ENCODE peak calls at places on chromosomes 1 and 21, in ten cellular contexts. O, Z, X, K, B, S, R, L, H and C are unnamed samples.

GRCh38 chr21:41627428-41627827 is 119.5 kb upstream of the TMPRSS2 start:
- DNase-seq in O (peak), Z (no peak), X (no peak), K (no peak), B (no peak), S (no peak), R (no peak), L (no peak), H (no peak), C (no peak)

GRCh38 chr1:162551969-162552683 is 9.4 kb upstream of the UAP1 start:
- DNase-seq in O (no peak), Z (no peak), X (no peak), K (no peak), B (no peak), S (no peak), R (no peak), L (no peak), H (no peak), C (no peak)

GRCh38 chr1:1203561-1204424 is 2.6 kb downstream of the TNFRSF18 start:
- DNase-seq in O (no peak), Z (peak), X (no peak), K (no peak), B (no peak), S (no peak), R (no peak), L (no peak), H (peak), C (no peak)

GRCh38 chr1:78687914-78688313 is 38.3 kb downstream of the IFI44 start:
- DNase-seq in O (peak), Z (no peak), X (no peak), K (no peak), B (peak), S (no peak), R (no peak), L (no peak), H (no peak), C (no peak)

GRCh38 chr1:7670334-7671145 is 100.6 kb upstream of the VAMP3 start:
- DNase-seq in O (no peak), Z (no peak), X (no peak), K (no peak), B (no peak), S (peak), R (no peak), L (peak), H (peak), C (no peak)

GRCh38 chr1:67053535-67053784 is 488 bp downstream of the SLC35D1 start:
- DNase-seq in O (no peak), Z (no peak), X (no peak), K (peak), B (no peak), S (peak), R (peak), L (peak), H (peak), C (peak)

GRCh38 chr1:89262643-89263042 is 10.0 kb downstream of the GBP5 start:
- DNase-seq in O (peak), Z (no peak), X (no peak), K (no peak), B (peak), S (no peak), R (no peak), L (no peak), H (no peak), C (no peak)

GRCh38 chr1:4486408-4487120 is 167.8 kb upstream of the AJAP1 start:
- DNase-seq in O (no peak), Z (no peak), X (no peak), K (no peak), B (no peak), S (no peak), R (no peak), L (no peak), H (no peak), C (no peak)

GRCh38 chr21:31137951-31138350 is 99.7 kb upstream of the KRTAP19-8 start:
- DNase-seq in O (no peak), Z (no peak), X (no peak), K (no peak), B (no peak), S (no peak), R (no peak), L (no peak), H (no peak), C (no peak)

GRCh38 chr1:238652346-238652968 is 733.9 kb upstream of the CHRM3 start:
- DNase-seq in O (peak), Z (no peak), X (no peak), K (no peak), B (no peak), S (no peak), R (no peak), L (no peak), H (no peak), C (no peak)

GRCh38 chr1:96292141-96292540 is 429.4 kb upstream of the PTBP2 start:
- DNase-seq in O (peak), Z (no peak), X (no peak), K (no peak), B (no peak), S (no peak), R (no peak), L (no peak), H (no peak), C (no peak)

GRCh38 chr1:218775476-218776170 is 398.1 kb upstream of the LYPLAL1 start:
- DNase-seq in O (no peak), Z (no peak), X (peak), K (no peak), B (no peak), S (peak), R (no peak), L (no peak), H (no peak), C (no peak)

GRCh38 chr1:172885411-172885810 is 165.3 kb downstream of the TNFSF18 start:
- DNase-seq in O (no peak), Z (no peak), X (no peak), K (no peak), B (no peak), S (no peak), R (no peak), L (no peak), H (no peak), C (no peak)

GRCh38 chr1:116067564-116067887 is 43.7 kb upstream of the MAB21L3 start:
- DNase-seq in O (peak), Z (no peak), X (no peak), K (no peak), B (no peak), S (no peak), R (peak), L (no peak), H (no peak), C (no peak)

GRCh38 chr1:205443585-205444299 is 12.1 kb downstream of the BLACAT1 start:
- DNase-seq in O (no peak), Z (no peak), X (no peak), K (no peak), B (no peak), S (no peak), R (peak), L (no peak), H (no peak), C (no peak)

GRCh38 chr1:227197064-227197463 is 121.2 kb downstream of the CDC42BPA start:
- DNase-seq in O (no peak), Z (no peak), X (no peak), K (no peak), B (no peak), S (no peak), R (no peak), L (no peak), H (no peak), C (no peak)

GRCh38 chr1:12405325-12406217 is 175.7 kb downstream of the VPS13D start:
- DNase-seq in O (peak), Z (no peak), X (no peak), K (peak), B (peak), S (peak), R (peak), L (peak), H (no peak), C (no peak)

GRCh38 chr1:2206813-2207488 is 12.4 kb upstream of the FAAP20 start:
- DNase-seq in O (no peak), Z (no peak), X (peak), K (no peak), B (no peak), S (no peak), R (peak), L (no peak), H (no peak), C (no peak)

GRCh38 chr21:33552999-33553598 is 10.3 kb downstream of the SON start:
- DNase-seq in O (no peak), Z (no peak), X (no peak), K (no peak), B (no peak), S (no peak), R (no peak), L (no peak), H (no peak), C (no peak)

GRCh38 chr1:112637257-112638108 is 17.9 kb downstream of the CAPZA1 start:
- DNase-seq in O (peak), Z (no peak), X (no peak), K (peak), B (no peak), S (no peak), R (no peak), L (no peak), H (no peak), C (no peak)

GRCh38 chr1:29490204-29490934 is 254.0 kb downstream of the PTPRU start:
- DNase-seq in O (no peak), Z (no peak), X (peak), K (no peak), B (no peak), S (no peak), R (peak), L (peak), H (peak), C (no peak)

DNA sequence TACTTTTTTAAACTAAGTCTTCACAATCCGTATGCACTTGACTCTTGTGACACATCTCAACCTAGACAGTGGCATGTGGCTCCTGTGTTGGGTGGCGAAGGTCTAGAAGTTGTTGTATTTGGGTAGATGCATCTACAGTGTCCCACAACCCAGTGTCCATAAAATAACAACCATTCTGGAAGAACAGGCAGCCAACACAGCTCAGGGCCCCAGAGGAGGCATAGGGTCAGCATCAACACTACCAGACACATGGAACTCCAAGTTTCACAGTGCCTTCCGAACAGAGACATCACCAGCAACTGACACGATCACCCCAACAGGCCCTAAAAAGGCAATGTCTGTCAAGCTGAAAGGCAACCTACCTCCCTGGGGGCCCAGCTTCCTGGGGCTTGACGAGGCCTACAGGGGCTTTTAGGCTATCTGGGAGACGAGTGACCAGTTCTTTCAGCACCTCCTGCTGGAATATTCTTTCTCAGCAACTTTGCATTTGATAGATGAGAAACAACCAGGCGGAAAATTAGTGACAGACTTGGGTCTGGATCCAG is 5.6 kb downstream of the SH3BP5L start:
- DNase-seq in O (no peak), Z (no peak), X (no peak), K (no peak), B (no peak), S (no peak), R (peak), L (no peak), H (no peak), C (no peak)
- H3K27ac ChIP-seq in O (no peak), Z (no peak), X (no peak), K (no peak), B (no peak), S (no peak), R (no peak), L (peak), H (no peak), C (no peak)

GRCh38 chr1:23915470-23915869 is 2.3 kb upstream of the CNR2 start:
- DNase-seq in O (no peak), Z (no peak), X (no peak), K (no peak), B (no peak), S (no peak), R (no peak), L (no peak), H (no peak), C (no peak)
- TF ChIP-seq CTCF in O (no peak), Z (no peak), X (no peak), K (no peak), B (no peak), S (no peak), R (no peak), L (no peak), H (no peak), C (no peak)

GRCh38 chr1:213065800-213066199 is 14.8 kb downstream of the RPS6KC1 start:
- DNase-seq in O (no peak), Z (no peak), X (no peak), K (no peak), B (no peak), S (no peak), R (no peak), L (no peak), H (no peak), C (no peak)
- H3K27ac ChIP-seq in O (no peak), Z (no peak), X (no peak), K (no peak), B (no peak), S (no peak), R (no peak), L (peak), H (no peak), C (no peak)

GRCh38 chr21:43929217-43929971 is 64.4 kb downstream of the AGPAT3 start:
- DNase-seq in O (no peak), Z (no peak), X (no peak), K (no peak), B (no peak), S (no peak), R (no peak), L (no peak), H (peak), C (no peak)
- TF ChIP-seq CTCF in O (no peak), Z (no peak), X (no peak), K (no peak), B (no peak), S (no peak), R (no peak), L (no peak), H (no peak), C (no peak)

GRCh38 chr21:29260461-29260860 is 38.3 kb upstream of the BACH1 start:
- DNase-seq in O (no peak), Z (no peak), X (no peak), K (no peak), B (no peak), S (no peak), R (no peak), L (no peak), H (no peak), C (no peak)
- H3K27ac ChIP-seq in O (no peak), Z (no peak), X (no peak), K (no peak), B (no peak), S (no peak), R (no peak), L (no peak), H (no peak), C (no peak)

GRCh38 chr1:206706298-206706791 is 21.6 kb downstream of the MAPKAPK2 start:
- DNase-seq in O (peak), Z (no peak), X (peak), K (no peak), B (no peak), S (peak), R (peak), L (peak), H (no peak), C (no peak)
- TF ChIP-seq CTCF in O (no peak), Z (no peak), X (no peak), K (no peak), B (no peak), S (no peak), R (no peak), L (no peak), H (no peak), C (no peak)

GRCh38 chr1:220767312-220768126 is 19.2 kb upstream of the MTARC1 start:
- DNase-seq in O (peak), Z (no peak), X (no peak), K (peak), B (no peak), S (no peak), R (no peak), L (no peak), H (no peak), C (no peak)
- H3K27ac ChIP-seq in O (peak), Z (no peak), X (no peak), K (peak), B (no peak), S (no peak), R (peak), L (no peak), H (no peak), C (no peak)

DNA sequence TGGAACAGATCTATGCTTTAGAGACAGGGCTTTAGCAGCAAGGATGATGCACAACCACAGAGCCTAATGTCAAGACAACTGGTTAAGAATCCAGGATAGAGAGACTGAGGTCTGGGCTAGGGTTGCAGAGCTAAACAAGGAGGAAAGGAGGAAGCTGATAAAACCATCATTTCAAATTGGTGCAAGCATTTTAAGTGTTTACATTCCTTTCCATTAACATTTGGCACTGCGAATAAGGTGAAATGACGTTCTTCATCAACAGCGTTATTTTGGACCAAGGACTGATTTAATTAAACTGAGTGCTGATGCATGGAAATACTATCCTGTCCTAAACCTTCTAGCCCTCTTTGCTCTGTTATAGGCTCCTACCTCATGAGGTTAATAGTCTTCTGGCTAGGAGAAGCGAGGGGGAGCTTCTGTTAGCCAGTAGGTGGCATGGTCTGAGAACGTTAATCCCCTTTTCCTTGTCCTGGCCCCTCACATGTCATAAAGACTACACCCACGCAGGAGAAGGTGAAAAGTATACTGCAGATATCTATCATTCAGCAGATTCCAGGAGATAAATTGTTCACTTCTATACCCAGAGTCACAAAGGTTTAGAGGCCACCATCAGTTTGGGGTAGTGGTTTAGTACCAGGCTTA is 7.6 kb upstream of the C1orf21 start:
- DNase-seq in O (no peak), Z (peak), X (peak), K (no peak), B (no peak), S (no peak), R (no peak), L (peak), H (no peak), C (no peak)
- TF ChIP-seq CTCF in O (no peak), Z (peak), X (peak), K (no peak), B (no peak), S (peak), R (no peak), L (peak), H (peak), C (no peak)

GRCh38 chr1:170623171-170623570 is 40.8 kb upstream of the PRRX1 start:
- DNase-seq in O (peak), Z (no peak), X (no peak), K (no peak), B (no peak), S (no peak), R (no peak), L (no peak), H (no peak), C (no peak)
- H3K27ac ChIP-seq in O (no peak), Z (no peak), X (no peak), K (no peak), B (no peak), S (no peak), R (no peak), L (no peak), H (no peak), C (no peak)